ENCODE peak calls at places on chromosomes 4 and X, in eight cellular contexts. T, K, I, E, O, M, B and Z are unnamed samples.
A peak's percentile ranks its signal among the peaks of the same experiment; 100 is the strongest.

GRCh38 chrX:69298466-69299140 is 133.3 kb upstream of the PJA1 start:
- DNase-seq in T (no peak), K (no peak), I (no peak), E (no peak), O (no peak), M (no peak), B (no peak), Z (no peak)

GRCh38 chr4:58163172-58163571 is 1053.0 kb upstream of the IGFBP7 start:
- DNase-seq in T (no peak), K (peak; percentile 47), I (no peak), E (no peak), O (no peak), M (peak; percentile 9), B (no peak), Z (no peak)

GRCh38 chr4:10023050-10023419 is 1.7 kb upstream of the SLC2A9 start:
- DNase-seq in T (no peak), K (no peak), I (no peak), E (no peak), O (no peak), M (no peak), B (no peak), Z (no peak)

GRCh38 chr4:16224669-16225068 is 1.6 kb downstream of the TAPT1 start:
- DNase-seq in T (no peak), K (no peak), I (no peak), E (no peak), O (no peak), M (no peak), B (no peak), Z (no peak)

GRCh38 chr4:8409271-8410065 is 31.1 kb downstream of the ACOX3 start:
- DNase-seq in T (no peak), K (no peak), I (peak; percentile 73), E (peak; percentile 80), O (no peak), M (no peak), B (no peak), Z (no peak)

GRCh38 chrX:56279869-56280268 is 47.7 kb downstream of the KLF8 start:
- DNase-seq in T (no peak), K (no peak), I (no peak), E (no peak), O (no peak), M (no peak), B (no peak), Z (no peak)

GRCh38 chr4:2497931-2498330 is 29.0 kb downstream of the RNF4 start:
- DNase-seq in T (no peak), K (peak; percentile 37), I (no peak), E (no peak), O (no peak), M (no peak), B (no peak), Z (no peak)

GRCh38 chr4:23602720-23603119 is 287.1 kb downstream of the PPARGC1A start:
- DNase-seq in T (no peak), K (no peak), I (no peak), E (no peak), O (no peak), M (no peak), B (no peak), Z (no peak)

GRCh38 chr4:7144374-7145290 is 47.7 kb upstream of the SORCS2 start:
- DNase-seq in T (no peak), K (no peak), I (no peak), E (no peak), O (no peak), M (no peak), B (no peak), Z (no peak)

GRCh38 chr4:128853741-128854140 is 44.2 kb downstream of the JADE1 start:
- DNase-seq in T (no peak), K (no peak), I (no peak), E (no peak), O (no peak), M (no peak), B (no peak), Z (no peak)

GRCh38 chr4:186910385-186910784 is 186.7 kb upstream of the FAT1 start:
- DNase-seq in T (no peak), K (no peak), I (no peak), E (no peak), O (no peak), M (no peak), B (no peak), Z (no peak)

GRCh38 chr4:165600959-165601674 is 222.3 kb downstream of the CPE start:
- DNase-seq in T (no peak), K (no peak), I (no peak), E (no peak), O (no peak), M (no peak), B (no peak), Z (no peak)

GRCh38 chrX:16487620-16488380 is 162.2 kb upstream of the S100G start:
- DNase-seq in T (no peak), K (no peak), I (no peak), E (no peak), O (no peak), M (no peak), B (no peak), Z (no peak)

GRCh38 chr4:76087007-76087769 is 12.7 kb downstream of the ART3 start:
- DNase-seq in T (no peak), K (no peak), I (peak; percentile 36), E (peak; percentile 58), O (no peak), M (peak; percentile 80), B (peak; percentile 41), Z (no peak)
- TF ChIP-seq CTCF in T (peak; percentile 37), K (peak; percentile 25), I (peak; percentile 11), E (peak; percentile 66), O (peak; percentile 33), M (peak; percentile 72), B (peak; percentile 48), Z (peak; percentile 34)

DNA sequence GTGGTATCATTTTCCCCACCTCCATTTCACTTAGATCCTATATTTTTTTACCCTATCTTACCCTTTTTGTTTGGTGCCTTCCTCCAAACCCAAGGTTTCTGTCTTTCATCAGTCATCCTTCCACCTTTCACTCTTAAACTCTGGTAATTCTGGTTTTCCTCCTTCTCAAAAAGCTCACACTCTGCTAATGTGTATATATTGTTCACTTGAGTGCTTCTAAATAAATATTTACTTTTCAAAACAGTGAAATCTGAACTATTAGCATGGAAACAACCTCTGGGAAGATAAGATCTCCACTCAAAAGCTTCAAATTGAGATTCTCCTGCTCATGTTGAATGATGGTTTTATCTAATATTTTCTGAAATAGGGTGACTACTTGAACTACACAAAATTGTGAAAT is 21.5 kb downstream of the XIAP start:
- DNase-seq in T (no peak), K (no peak), I (no peak), E (no peak), O (no peak), M (no peak), B (no peak), Z (no peak)
- H3K4me3 ChIP-seq in T (no peak overlapping the region), K (no peak overlapping the region), I (no peak overlapping the region), E (no peak overlapping the region), O (no peak overlapping the region), M (no peak overlapping the region), B (no peak overlapping the region), Z (no peak overlapping the region)

DNA sequence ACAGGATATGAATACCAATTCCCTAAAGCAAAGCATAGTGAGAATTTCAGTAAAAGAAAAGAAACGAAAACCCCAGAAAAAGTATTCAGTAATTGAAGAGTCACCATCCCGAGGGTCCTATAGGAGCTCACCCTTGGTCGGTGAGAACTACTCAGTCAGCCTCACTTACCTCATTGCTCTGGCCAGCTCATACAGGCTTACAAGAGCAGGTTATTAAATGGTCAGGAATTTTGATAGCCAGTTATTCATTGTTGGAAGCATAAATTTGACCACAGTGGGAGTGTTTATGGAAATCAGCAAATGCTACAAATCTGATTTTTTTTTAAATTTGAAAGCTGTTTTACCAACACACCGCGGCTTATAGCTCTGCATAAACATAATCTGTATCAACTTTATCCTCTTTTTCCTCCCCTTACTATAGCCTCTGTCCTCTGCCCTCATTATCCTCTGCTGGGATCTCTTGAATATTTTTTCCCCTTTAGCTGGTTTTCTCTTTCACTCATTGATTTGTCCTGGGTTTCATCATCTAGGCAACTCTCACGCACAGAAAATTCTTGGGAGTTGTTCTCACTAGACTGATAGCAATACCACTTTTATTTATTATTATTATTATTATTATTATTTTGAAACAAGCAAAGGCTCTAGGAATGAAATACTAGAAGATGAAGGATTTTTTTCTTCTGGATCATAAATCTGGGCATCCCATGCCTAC is 11.1 kb upstream of the CXCL2 start:
- DNase-seq in T (no peak), K (no peak), I (no peak), E (no peak), O (no peak), M (no peak), B (no peak), Z (no peak)
- H3K4me1 ChIP-seq in T (no peaks in the 10 kb centered on the region), K (peaks cover 42% of the 10 kb centered on the region), I (no peaks in the 10 kb centered on the region), E (peaks cover 11% of the 10 kb centered on the region), O (peaks cover 11% of the 10 kb centered on the region), M (no peaks in the 10 kb centered on the region), B (no peaks in the 10 kb centered on the region), Z (peaks cover 17% of the 10 kb centered on the region)

DNA sequence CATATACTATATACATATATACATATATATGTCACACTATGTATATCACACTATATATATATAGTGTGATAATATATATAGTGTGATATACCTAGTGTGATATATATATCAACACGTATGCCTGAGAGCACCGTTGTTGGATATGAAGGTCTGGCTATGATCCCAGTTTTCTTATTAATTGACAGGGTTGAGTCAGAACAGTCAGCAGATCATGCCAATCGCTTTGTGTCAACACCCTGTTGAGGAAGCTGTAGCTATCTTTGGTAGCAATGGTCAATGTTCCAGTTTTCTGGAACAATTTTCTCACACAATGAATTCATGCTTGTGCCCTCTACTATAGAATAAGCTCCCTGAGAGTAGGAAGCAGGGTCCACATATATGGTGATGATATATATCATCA is 496.0 kb upstream of the AGA start:
- DNase-seq in T (no peak), K (no peak), I (no peak), E (no peak), O (no peak), M (no peak), B (no peak), Z (no peak)
- TF ChIP-seq CTCF in T (no peak), K (no peak), I (no peak), E (no peak), O (no peak), M (no peak), B (no peak), Z (no peak)

GRCh38 chrX:115214151-115214550 is 19.7 kb downstream of the LRCH2 start:
- DNase-seq in T (no peak), K (no peak), I (no peak), E (no peak), O (no peak), M (no peak), B (no peak), Z (no peak)
- H3K4me3 ChIP-seq in T (no peak overlapping the region), K (no peak overlapping the region), I (no peak overlapping the region), E (no peak overlapping the region), O (no peak overlapping the region), M (no peak overlapping the region), B (no peak overlapping the region), Z (no peak overlapping the region)

GRCh38 chrX:12954376-12954775 is 20.5 kb upstream of the TMSB4X start:
- DNase-seq in T (no peak), K (no peak), I (no peak), E (no peak), O (no peak), M (no peak), B (no peak), Z (no peak)
- H3K4me1 ChIP-seq in T (no peaks in the 10 kb centered on the region), K (no peaks in the 10 kb centered on the region), I (no peaks in the 10 kb centered on the region), E (peaks cover 5% of the 10 kb centered on the region), O (no peaks in the 10 kb centered on the region), M (no peaks in the 10 kb centered on the region), B (no peaks in the 10 kb centered on the region), Z (peaks cover 22% of the 10 kb centered on the region)

DNA sequence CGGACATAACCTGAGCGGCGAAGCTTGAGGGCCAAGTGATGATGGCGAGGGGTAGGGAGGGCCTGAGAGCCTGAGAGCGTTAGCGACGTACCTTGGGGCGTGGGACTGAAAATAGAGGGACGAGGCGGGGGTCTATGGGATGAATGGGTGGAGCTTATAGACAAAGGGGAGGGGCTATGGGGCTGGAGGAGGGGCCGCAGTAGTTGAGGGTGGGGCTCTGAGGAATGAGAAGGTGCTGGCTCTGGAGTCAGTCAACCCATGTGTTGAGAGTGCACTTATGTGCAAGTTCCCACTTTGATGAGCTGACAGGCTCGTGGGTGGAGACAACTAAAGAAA is 469 bp downstream of the TBC1D25 start:
- DNase-seq in T (no peak), K (no peak), I (no peak), E (no peak), O (no peak), M (no peak), B (peak; percentile 16), Z (no peak)
- TF ChIP-seq CTCF in T (no peak), K (no peak), I (no peak), E (no peak), O (no peak), M (no peak), B (no peak), Z (no peak)